ENCODE peak calls at places on chromosome 3, in eight cellular contexts. S, Y, O, T, A, I, Z and W are unnamed samples.

GRCh38 chr3:194080473-194080872 is 55.5 kb upstream of the HES1 start:
- DNase-seq in I (no peak), S (no peak), Y (no peak), T (peak; percentile 30), Z (no peak), A (no peak), O (no peak), W (no peak)

GRCh38 chr3:86230765-86231164 is 760.2 kb downstream of the VGLL3 start:
- DNase-seq in S (no peak), O (no peak), T (no peak), A (no peak), Z (no peak), I (no peak), Y (no peak), W (no peak)

GRCh38 chr3:154122912-154123559 is 1.8 kb downstream of the ARHGEF26 start:
- DNase-seq in O (no peak), A (peak; percentile 15), T (no peak), S (peak; percentile 33), Z (peak; percentile 62), I (no peak), Y (no peak), W (no peak)

GRCh38 chr3:172868565-172869172 is 118.1 kb downstream of the ECT2 start:
- DNase-seq in A (no peak), O (no peak), S (no peak), Y (no peak), T (no peak), Z (no peak), I (no peak), W (no peak)

GRCh38 chr3:19399356-19399755 is 251.0 kb downstream of the KCNH8 start:
- DNase-seq in A (no peak), T (no peak), O (no peak), I (no peak), Y (no peak), S (no peak), Z (no peak), W (no peak)

GRCh38 chr3:170721563-170721962 is 135.7 kb upstream of the SLC7A14 start:
- DNase-seq in I (no peak), S (no peak), Z (no peak), O (no peak), T (no peak), A (no peak), Y (no peak), W (no peak)

GRCh38 chr3:183812746-183813445 is 12.5 kb downstream of the MAP6D1 start:
- DNase-seq in Y (peak; percentile 29), A (peak; percentile 7), T (no peak), Z (no peak), S (no peak), I (no peak), O (no peak), W (no peak)

GRCh38 chr3:131972550-131972949 is 62.3 kb downstream of the CPNE4 start:
- DNase-seq in A (no peak), O (no peak), Z (no peak), S (peak; percentile 8), T (no peak), I (no peak), Y (no peak), W (no peak)

GRCh38 chr3:9041626-9042025 is 78.4 kb upstream of the RAD18 start:
- DNase-seq in O (no peak), Z (no peak), A (no peak), I (no peak), S (no peak), Y (no peak), T (no peak), W (no peak)

GRCh38 chr3:58568572-58569286 is 8.5 kb downstream of the FAM107A start:
- DNase-seq in I (peak; percentile 57), Y (peak; percentile 59), A (peak; percentile 73), T (peak; percentile 69), O (peak; percentile 55), Z (peak; percentile 53), S (peak; percentile 51), W (peak; percentile 65)

GRCh38 chr3:105277656-105278055 is 89.1 kb upstream of the ALCAM start:
- DNase-seq in O (no peak), S (no peak), T (no peak), I (no peak), A (no peak), Z (no peak), Y (no peak), W (no peak)

GRCh38 chr3:11132861-11133260 is 21.4 kb upstream of the HRH1 start:
- DNase-seq in Z (no peak), A (no peak), T (no peak), Y (no peak), I (no peak), O (no peak), S (no peak), W (no peak)

GRCh38 chr3:160665231-160665630 is 11.7 kb upstream of the ARL14 start:
- DNase-seq in Y (no peak), T (no peak), I (no peak), Z (no peak), O (no peak), S (no peak), A (no peak), W (peak; percentile 63)

GRCh38 chr3:45092132-45093031 is 53.8 kb downstream of the CDCP1 start:
- DNase-seq in I (no peak), Y (no peak), S (no peak), T (no peak), Z (no peak), O (no peak), A (peak; percentile 61), W (no peak)

GRCh38 chr3:133158686-133159085 is 120.5 kb downstream of the TMEM108 start:
- DNase-seq in I (no peak), O (no peak), A (no peak), Z (no peak), S (no peak), Y (no peak), T (no peak), W (no peak)

GRCh38 chr3:52248816-52249547 is 3.4 kb downstream of the PPM1M start:
- DNase-seq in Z (no peak), T (no peak), A (no peak), S (peak; percentile 50), I (no peak), O (no peak), Y (no peak), W (no peak)

GRCh38 chr3:190558796-190559195 is 44.9 kb downstream of the IL1RAP start:
- DNase-seq in O (no peak), Z (no peak), I (no peak), Y (no peak), T (no peak), A (no peak), S (no peak), W (no peak)

GRCh38 chr3:172550347-172550943 is 27.2 kb upstream of the TNFSF10 start:
- DNase-seq in S (no peak), T (no peak), Z (no peak), Y (no peak), I (no peak), O (peak; percentile 9), A (peak; percentile 72), W (peak; percentile 35)

GRCh38 chr3:56754753-56755365 is 46.9 kb downstream of the ARHGEF3 start:
- DNase-seq in O (no peak), T (peak; percentile 68), A (no peak), Z (no peak), I (peak; percentile 37), Y (no peak), S (no peak), W (peak; percentile 70)

GRCh38 chr3:79843180-79843579 is 75.4 kb upstream of the ROBO1 start:
- DNase-seq in O (no peak), Z (no peak), S (no peak), I (no peak), A (no peak), T (no peak), Y (no peak), W (no peak)

GRCh38 chr3:136960838-136961836 is 3.4 kb downstream of the IL20RB start:
- DNase-seq in I (no peak), T (no peak), Y (no peak), Z (no peak), S (no peak), O (no peak), A (peak; percentile 37), W (no peak)

GRCh38 chr3:125207507-125207906 is 5.0 kb downstream of the SLC12A8 start:
- DNase-seq in Y (no peak), I (no peak), T (no peak), Z (no peak), S (no peak), O (no peak), A (no peak), W (no peak)

GRCh38 chr3:142009029-142009428 is 132.6 kb downstream of the ATP1B3 start:
- DNase-seq in I (no peak), O (no peak), A (no peak), T (no peak), Z (no peak), Y (no peak), S (no peak), W (no peak)

GRCh38 chr3:128275316-128276150 is 122.3 kb downstream of the EEFSEC start:
- DNase-seq in Z (no peak), I (no peak), S (no peak), O (no peak), T (no peak), Y (no peak), A (no peak), W (no peak)

GRCh38 chr3:183328823-183329222 is 75.8 kb downstream of the B3GNT5 start:
- DNase-seq in T (no peak), O (no peak), I (no peak), A (no peak), Z (no peak), Y (no peak), S (no peak), W (no peak)

GRCh38 chr3:127427666-127428065 is 139.8 kb upstream of the PRR20G start:
- DNase-seq in I (no peak), O (no peak), Z (no peak), A (no peak), Y (no peak), T (no peak), S (no peak), W (no peak)

GRCh38 chr3:178947738-178948137 is 123.9 kb downstream of the ZMAT3 start:
- DNase-seq in Y (no peak), Z (no peak), S (peak; percentile 15), O (no peak), T (no peak), A (no peak), I (no peak), W (no peak)

GRCh38 chr3:122609798-122610559 is 32.5 kb downstream of the PARP15 start:
- DNase-seq in Z (no peak), T (no peak), A (peak; percentile 81), Y (no peak), S (peak; percentile 2), I (no peak), O (no peak), W (peak; percentile 94)